ENCODE peak calls at places on chromosome 4, in ten cellular contexts. V is pancreas; Y is HTR-8/SVneo; D is HCEC 1CT; E is astrocyte of the spinal cord; A is stimulated activated CD4-positive, alpha-beta T cell treated with anti-CD3 and anti-CD28 coated beads, TNF-alpha, amount 100 ng/mL, for 48 hours; C is colonic mucosa; J is fibroblast of the conjunctiva; M is stimulated activated CD8-positive, alpha-beta memory T cell treated with anti-CD3 and anti-CD28 coated beads, Interleukin-7, amount 100 ng/mL, for 1 hour; O is GOT3. S is an unnamed sample.

GRCh38 chr4:9944431-9945425 is 76.6 kb downstream of the SLC2A9 start:
- DNase-seq in V (no peak), Y (no peak), D (no peak), E (no peak), A (no peak), C (no peak), J (no peak), M (no peak), O (no peak), S (peak)

GRCh38 chr4:185068837-185069236 is 50.5 kb downstream of the HELT start:
- DNase-seq in V (no peak), Y (no peak), D (no peak), E (no peak), A (no peak), C (no peak), J (no peak), M (no peak), O (no peak), S (no peak)

GRCh38 chr4:118898684-118899138 is 10.1 kb downstream of the SYNPO2 start:
- DNase-seq in V (no peak), Y (no peak), D (no peak), E (no peak), A (no peak), C (no peak), J (no peak), M (no peak), O (no peak), S (no peak)

GRCh38 chr4:185305979-185306442 is 89.7 kb downstream of the LRP2BP start:
- DNase-seq in V (no peak), Y (peak), D (peak), E (peak), A (no peak), C (no peak), J (peak), M (no peak), O (peak), S (peak)

GRCh38 chr4:98664959-98665358 is 6.5 kb upstream of the TSPAN5 start:
- DNase-seq in V (no peak), Y (no peak), D (no peak), E (no peak), A (no peak), C (no peak), J (no peak), M (no peak), O (no peak), S (no peak)

GRCh38 chr4:78764498-78764961 is 11.6 kb upstream of the BMP2K start:
- DNase-seq in V (no peak), Y (no peak), D (peak), E (no peak), A (no peak), C (no peak), J (peak), M (no peak), O (no peak), S (no peak)

GRCh38 chr4:158656439-158656838 is 15.2 kb downstream of the C4orf46 start:
- DNase-seq in V (no peak), Y (no peak), D (no peak), E (no peak), A (no peak), C (no peak), J (no peak), M (no peak), O (no peak), S (no peak)

GRCh38 chr4:150178161-150178560 is 99.9 kb downstream of the DCLK2 start:
- DNase-seq in V (no peak), Y (peak), D (no peak), E (peak), A (no peak), C (no peak), J (no peak), M (no peak), O (no peak), S (peak)

GRCh38 chr4:172794378-172794777 is 374.2 kb upstream of the GALNT7 start:
- DNase-seq in V (no peak), Y (no peak), D (no peak), E (no peak), A (no peak), C (no peak), J (no peak), M (no peak), O (no peak), S (no peak)

GRCh38 chr4:184408711-184409081 is 65.7 kb downstream of the IRF2 start:
- DNase-seq in V (no peak), Y (no peak), D (no peak), E (no peak), A (no peak), C (no peak), J (no peak), M (no peak), O (no peak), S (no peak)

GRCh38 chr4:77074961-77075855 is 581 bp downstream of the CCNI start:
- DNase-seq in V (peak), Y (no peak), D (peak), E (peak), A (peak), C (peak), J (no peak), M (peak), O (no peak), S (peak)

GRCh38 chr4:168129802-168130201 is 37.5 kb downstream of the ANXA10 start:
- DNase-seq in V (no peak), Y (no peak), D (no peak), E (no peak), A (no peak), C (no peak), J (no peak), M (no peak), O (no peak), S (no peak)

GRCh38 chr4:52713456-52713937 is 37.7 kb downstream of the ERVMER34-1 start:
- DNase-seq in V (no peak), Y (no peak), D (no peak), E (no peak), A (no peak), C (no peak), J (no peak), M (no peak), O (no peak), S (no peak)

GRCh38 chr4:169811476-169811875 is 53.7 kb upstream of the HPF1 start:
- DNase-seq in V (no peak), Y (no peak), D (no peak), E (no peak), A (no peak), C (no peak), J (no peak), M (no peak), O (no peak), S (no peak)

GRCh38 chr4:153322791-153323190 is 21.7 kb upstream of the MND1 start:
- DNase-seq in V (no peak), Y (no peak), D (no peak), E (no peak), A (no peak), C (no peak), J (no peak), M (no peak), O (no peak), S (no peak)

GRCh38 chr4:152200776-152201333 is 335.0 kb downstream of the FBXW7 start:
- DNase-seq in V (no peak), Y (no peak), D (no peak), E (no peak), A (no peak), C (no peak), J (no peak), M (no peak), O (no peak), S (no peak)

GRCh38 chr4:139940600-139940999 is 213.4 kb downstream of the MAML3 start:
- DNase-seq in V (no peak), Y (no peak), D (no peak), E (no peak), A (no peak), C (no peak), J (no peak), M (no peak), O (no peak), S (no peak)

GRCh38 chr4:42357325-42357724 is 40.0 kb upstream of the SHISA3 start:
- DNase-seq in V (no peak), Y (no peak), D (no peak), E (no peak), A (no peak), C (no peak), J (no peak), M (no peak), O (no peak), S (peak)

GRCh38 chr4:75708218-75708691 is 16.1 kb upstream of the USO1 start:
- DNase-seq in V (no peak), Y (no peak), D (no peak), E (no peak), A (no peak), C (peak), J (no peak), M (no peak), O (no peak), S (no peak)

GRCh38 chr4:130359537-130359936 is 1263.6 kb downstream of the C4orf33 start:
- DNase-seq in V (no peak), Y (peak), D (peak), E (peak), A (no peak), C (no peak), J (peak), M (no peak), O (no peak), S (no peak)

GRCh38 chr4:94358101-94358500 is 15.5 kb upstream of the HPGDS start:
- DNase-seq in V (no peak), Y (no peak), D (no peak), E (no peak), A (no peak), C (no peak), J (no peak), M (no peak), O (no peak), S (no peak)

GRCh38 chr4:98508825-98509539 is 149.4 kb downstream of the TSPAN5 start:
- DNase-seq in V (no peak), Y (no peak), D (no peak), E (no peak), A (no peak), C (no peak), J (no peak), M (no peak), O (no peak), S (no peak)

GRCh38 chr4:88953400-88953799 is 103.6 kb downstream of the FAM13A start:
- DNase-seq in V (no peak), Y (no peak), D (no peak), E (no peak), A (no peak), C (no peak), J (no peak), M (no peak), O (no peak), S (no peak)

GRCh38 chr4:148112231-148112982 is 329.8 kb downstream of the NR3C2 start:
- DNase-seq in V (no peak), Y (no peak), D (peak), E (peak), A (no peak), C (no peak), J (peak), M (no peak), O (no peak), S (peak)

GRCh38 chr4:75685546-75686189 is 12.5 kb upstream of the G3BP2 start:
- DNase-seq in V (no peak), Y (no peak), D (no peak), E (no peak), A (no peak), C (no peak), J (no peak), M (no peak), O (no peak), S (no peak)

GRCh38 chr4:164508836-164509235 is 245.1 kb upstream of the SMIM31 start:
- DNase-seq in V (no peak), Y (no peak), D (no peak), E (no peak), A (no peak), C (no peak), J (no peak), M (no peak), O (no peak), S (no peak)

GRCh38 chr4:41507292-41507933 is 30.5 kb upstream of the LIMCH1 start:
- DNase-seq in V (no peak), Y (peak), D (peak), E (no peak), A (no peak), C (no peak), J (no peak), M (no peak), O (no peak), S (peak)

GRCh38 chr4:151567056-151567455 is 158.1 kb downstream of the FHIP1A start:
- DNase-seq in V (no peak), Y (no peak), D (no peak), E (no peak), A (no peak), C (no peak), J (no peak), M (no peak), O (no peak), S (no peak)

GRCh38 chr4:8431553-8431952 is 9.0 kb downstream of the ACOX3 start:
- DNase-seq in V (no peak), Y (no peak), D (no peak), E (no peak), A (no peak), C (no peak), J (no peak), M (no peak), O (no peak), S (no peak)

GRCh38 chr4:72319596-72319995 is 249.4 kb downstream of the ADAMTS3 start:
- DNase-seq in V (no peak), Y (no peak), D (no peak), E (peak), A (no peak), C (no peak), J (no peak), M (no peak), O (no peak), S (peak)

GRCh38 chr4:17647927-17648326 is 33.5 kb downstream of the MED28 start:
- DNase-seq in V (no peak), Y (no peak), D (no peak), E (no peak), A (no peak), C (no peak), J (no peak), M (no peak), O (no peak), S (no peak)

GRCh38 chr4:183388021-183388420 is 56.4 kb upstream of the CDKN2AIP start:
- DNase-seq in V (no peak), Y (no peak), D (no peak), E (no peak), A (no peak), C (no peak), J (no peak), M (no peak), O (no peak), S (no peak)

GRCh38 chr4:1982124-1983052 is 26.4 kb downstream of the NELFA start:
- DNase-seq in V (no peak), Y (no peak), D (no peak), E (no peak), A (no peak), C (peak), J (no peak), M (no peak), O (no peak), S (no peak)

GRCh38 chr4:155559915-155560314 is 106.7 kb upstream of the GUCY1A1 start:
- DNase-seq in V (no peak), Y (no peak), D (no peak), E (no peak), A (no peak), C (no peak), J (no peak), M (no peak), O (no peak), S (no peak)

GRCh38 chr4:185396724-185397402 is at the start of gene ANKRD37:
- DNase-seq in V (peak), Y (no peak), D (peak), E (peak), A (no peak), C (peak), J (no peak), M (no peak), O (no peak), S (peak)

GRCh38 chr4:98092833-98093439 is 50.3 kb downstream of the STPG2 start:
- DNase-seq in V (no peak), Y (no peak), D (no peak), E (peak), A (no peak), C (no peak), J (peak), M (no peak), O (no peak), S (peak)

GRCh38 chr4:16278178-16278577 is 51.9 kb upstream of the TAPT1 start:
- DNase-seq in V (no peak), Y (no peak), D (no peak), E (no peak), A (no peak), C (no peak), J (no peak), M (no peak), O (no peak), S (no peak)

S was measured in M059J.